ENCODE peak calls at places on chromosome 12, in six cellular contexts. R is GM12878, O is Panc1, P is A549, K is SK-N-SH, L is GM23338. C is an unnamed sample.

GRCh38 chr12:88393017-88393767 is 187.1 kb downstream of the KITLG start:
- DNase-seq in R (no peak), K (peak; percentile 12), P (peak; percentile 53), L (peak; percentile 79), O (no peak), C (no peak)

GRCh38 chr12:64125913-64126312 is 96.2 kb downstream of the KICS2 start:
- DNase-seq in K (no peak), P (no peak), R (no peak), L (no peak), O (no peak), C (no peak)

GRCh38 chr12:111748195-111748803 is 18.4 kb upstream of the ALDH2 start:
- DNase-seq in L (no peak), K (peak; percentile 57), R (no peak), P (no peak), O (no peak), C (no peak)

GRCh38 chr12:39619316-39619659 is 315 bp downstream of the ABCD2 start:
- DNase-seq in K (peak; percentile 32), L (peak; percentile 21), P (no peak), O (no peak), R (no peak), C (no peak)

GRCh38 chr12:67437011-67437410 is 167.9 kb downstream of the CAND1 start:
- DNase-seq in P (no peak), R (no peak), O (no peak), K (no peak), L (no peak), C (no peak)

GRCh38 chr12:117518594-117519270 is 157.3 kb upstream of the NOS1 start:
- DNase-seq in O (no peak), R (no peak), L (no peak), P (peak; percentile 24), K (no peak), C (no peak)

GRCh38 chr12:25829192-25829591 is 129.3 kb upstream of the RASSF8 start:
- DNase-seq in R (no peak), O (no peak), P (peak; percentile 77), K (no peak), L (no peak), C (no peak)

GRCh38 chr12:127125607-127126259 is 1141.2 kb upstream of the TMEM132C start:
- DNase-seq in K (no peak), O (no peak), R (peak; percentile 56), P (peak; percentile 95), L (no peak), C (no peak)

GRCh38 chr12:14572401-14572800 is 4.7 kb upstream of the PLBD1 start:
- DNase-seq in P (no peak), L (peak; percentile 48), O (no peak), K (no peak), R (no peak), C (no peak)

GRCh38 chr12:40691913-40692616 is at the start of gene CNTN1:
- DNase-seq in R (no peak), O (no peak), P (peak; percentile 93), L (peak; percentile 96), K (peak; percentile 97), C (no peak)

GRCh38 chr12:2891240-2892053 is 756 bp downstream of the TULP3 start:
- DNase-seq in O (no peak), K (peak; percentile 68), P (peak; percentile 64), R (no peak), L (peak; percentile 79), C (no peak)

GRCh38 chr12:96811083-96811482 is 96.0 kb upstream of the NEDD1 start:
- DNase-seq in O (peak; percentile 8), K (no peak), R (no peak), P (peak; percentile 92), L (no peak), C (no peak)

GRCh38 chr12:14949631-14950030 is 11.3 kb upstream of the ERP27 start:
- DNase-seq in K (no peak), L (no peak), P (no peak), O (no peak), R (no peak), C (no peak)

GRCh38 chr12:111430418-111431353 is 25.0 kb downstream of the SH2B3 start:
- DNase-seq in O (no peak), K (no peak), P (no peak), L (no peak), R (no peak), C (no peak)

GRCh38 chr12:120820885-120821510 is 83.2 kb downstream of the SPPL3 start:
- DNase-seq in R (no peak), O (no peak), P (no peak), L (no peak), K (no peak), C (no peak)
- TF ChIP-seq REST in R (no peak), O (no peak), P (no peak), L (no peak), K (no peak), C (no peak)

DNA sequence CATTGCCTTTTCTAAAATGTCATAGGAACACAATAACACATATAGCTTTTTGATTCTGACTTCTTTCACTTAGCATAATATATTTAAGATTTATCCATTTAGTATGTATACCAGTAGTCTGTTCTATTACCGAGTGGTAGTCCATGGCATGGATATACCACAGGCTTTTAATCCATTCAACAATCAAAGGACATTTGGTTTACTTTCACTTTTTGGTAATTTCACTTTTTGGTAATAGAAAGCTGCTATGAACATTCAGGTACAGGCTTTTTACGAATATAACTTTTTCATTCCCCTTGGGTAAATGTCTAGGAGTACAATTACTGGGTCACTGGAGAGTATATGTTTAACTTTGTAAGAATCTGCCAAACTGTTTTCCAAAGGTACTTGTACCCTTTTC is 100.7 kb upstream of the PRICKLE1 start:
- DNase-seq in L (no peak), P (no peak), K (no peak), R (no peak), O (no peak), C (no peak)
- TF ChIP-seq CTCF in L (no peak), P (no peak), K (no peak), R (no peak), O (no peak), C (no peak)

DNA sequence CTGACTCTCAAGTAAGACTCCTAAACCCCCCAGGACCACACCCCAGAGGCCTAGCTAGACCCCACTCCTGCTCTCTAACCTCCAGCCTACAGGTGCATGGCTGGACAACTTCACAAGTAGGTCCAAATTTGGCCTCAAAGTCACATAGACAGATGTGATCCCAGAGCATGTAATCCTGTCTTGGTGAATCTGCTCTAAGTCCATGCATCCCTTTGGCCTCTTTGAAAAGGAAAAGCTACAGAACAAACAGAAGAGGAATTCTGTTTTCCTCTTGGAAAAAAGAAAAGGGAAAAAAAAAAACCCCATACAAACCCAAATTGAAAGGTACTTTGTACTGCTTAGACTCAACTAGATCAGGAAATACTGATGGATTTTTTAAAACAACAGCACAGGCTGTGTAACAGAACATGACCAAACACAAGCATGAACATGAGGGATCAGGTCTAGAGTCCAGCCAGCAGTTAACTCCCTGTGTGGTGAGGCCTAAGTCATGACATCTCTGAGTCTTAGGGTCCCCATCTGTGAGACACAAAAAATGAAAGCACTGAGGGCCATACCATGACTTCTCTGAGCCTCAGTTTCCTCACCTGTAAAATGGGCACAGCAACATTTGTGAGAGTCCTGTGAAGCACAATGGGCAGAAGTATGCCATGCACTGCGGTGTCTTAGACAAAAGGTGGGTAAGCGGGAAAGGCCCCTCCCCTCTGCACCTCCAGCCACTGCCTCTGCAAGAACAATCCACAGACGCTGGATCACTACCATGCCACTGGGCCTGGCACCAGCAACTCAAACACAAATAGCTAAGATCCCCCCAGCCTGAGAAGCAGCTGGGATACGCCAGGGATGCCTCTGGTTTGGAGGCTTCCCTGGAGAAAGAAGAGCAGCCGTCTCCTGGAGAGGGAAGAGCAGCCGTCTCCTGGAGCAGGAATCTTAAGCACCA is 9.9 kb downstream of the PITPNM2 start:
- DNase-seq in K (no peak), P (no peak), L (no peak), R (no peak), O (no peak), C (no peak)
- TF ChIP-seq REST in K (no peak), P (no peak), L (no peak), R (no peak), O (no peak), C (no peak)

DNA sequence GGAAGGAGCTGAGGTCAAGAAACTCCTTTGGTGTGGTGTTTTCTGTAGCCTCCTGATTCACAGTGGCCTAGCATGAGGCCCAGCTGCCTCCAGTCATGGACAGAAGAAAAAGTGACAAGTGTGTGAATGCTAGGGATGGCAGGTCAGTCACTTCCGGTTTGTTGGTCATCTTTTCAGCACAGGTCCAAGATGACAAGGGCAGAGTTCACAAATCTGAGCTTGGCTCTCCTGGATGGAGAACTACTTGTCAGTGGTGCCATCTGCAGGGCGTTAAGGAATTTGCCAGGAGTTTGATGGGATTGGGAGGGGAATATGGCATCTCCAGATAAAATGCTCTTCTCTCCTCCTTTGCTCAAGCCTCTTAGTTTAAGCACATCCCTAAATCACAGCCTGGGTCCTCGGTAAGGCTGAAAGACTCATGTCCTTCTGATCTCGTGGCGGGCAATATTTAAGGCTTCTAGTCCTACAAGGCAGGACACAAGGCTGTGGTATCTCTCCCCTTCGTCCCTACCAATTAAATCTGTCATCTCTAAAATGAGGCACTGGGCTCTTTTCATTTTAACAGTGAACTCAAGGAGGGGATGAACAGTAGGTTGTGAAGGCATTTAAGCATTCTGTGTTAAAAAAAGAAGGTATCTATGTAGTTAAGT is 10.0 kb downstream of the TUBA1B start:
- DNase-seq in P (peak; percentile 91), O (peak; percentile 72), L (peak; percentile 84), K (peak; percentile 77), R (no peak), C (no peak)
- TF ChIP-seq CTCF in P (peak; percentile 75), O (peak; percentile 85), L (peak; percentile 69), K (peak; percentile 72), R (peak; percentile 25), C (no peak)